ENCODE peak calls at places on chromosomes 5 and 9, in six cellular contexts. One of them, this sample, is unnamed.

GRCh38 chr5:100828756-100829342 is 74.2 kb downstream of the ST8SIA4 start:
- DNase-seq in trophoblast cell: no peak
- DNase-seq in mesenchymal stem cell: no peak
- DNase-seq in H1: no peak
- DNase-seq in IMR-90: no peak
- DNase-seq in mesendoderm: no peak
- DNase-seq in this sample: no peak

GRCh38 chr5:150734579-150735384 is 24.0 kb downstream of the DCTN4 start:
- DNase-seq in mesendoderm: peak
- DNase-seq in mesenchymal stem cell: no peak
- DNase-seq in trophoblast cell: no peak
- DNase-seq in H1: peak
- DNase-seq in IMR-90: no peak
- DNase-seq in this sample: no peak

GRCh38 chr9:14424983-14425382 is 111.0 kb upstream of the NFIB start:
- DNase-seq in trophoblast cell: peak
- DNase-seq in mesendoderm: peak
- DNase-seq in mesenchymal stem cell: no peak
- DNase-seq in H1: no peak
- DNase-seq in IMR-90: no peak
- DNase-seq in this sample: no peak

GRCh38 chr5:72509401-72509800 is 2.2 kb upstream of the ZNF366 start:
- DNase-seq in IMR-90: no peak
- DNase-seq in H1: no peak
- DNase-seq in mesendoderm: no peak
- DNase-seq in trophoblast cell: no peak
- DNase-seq in mesenchymal stem cell: no peak
- DNase-seq in this sample: no peak

GRCh38 chr5:53479656-53480473 is 564 bp upstream of the FST start:
- DNase-seq in H1: peak
- DNase-seq in trophoblast cell: peak
- DNase-seq in IMR-90: peak
- DNase-seq in mesendoderm: peak
- DNase-seq in mesenchymal stem cell: peak
- DNase-seq in this sample: peak

GRCh38 chr5:170028124-170028523 is 47.8 kb upstream of the INSYN2B start:
- DNase-seq in mesendoderm: no peak
- DNase-seq in trophoblast cell: no peak
- DNase-seq in IMR-90: no peak
- DNase-seq in mesenchymal stem cell: no peak
- DNase-seq in H1: no peak
- DNase-seq in this sample: no peak

GRCh38 chr5:59275537-59276276 is 617.8 kb downstream of the PDE4D start:
- DNase-seq in IMR-90: peak
- DNase-seq in mesendoderm: peak
- DNase-seq in mesenchymal stem cell: peak
- DNase-seq in trophoblast cell: peak
- DNase-seq in H1: no peak
- DNase-seq in this sample: peak

GRCh38 chr5:57456056-57456455 is 26.6 kb downstream of the ACTBL2 start:
- DNase-seq in IMR-90: no peak
- DNase-seq in mesendoderm: no peak
- DNase-seq in trophoblast cell: no peak
- DNase-seq in H1: no peak
- DNase-seq in mesenchymal stem cell: no peak
- DNase-seq in this sample: no peak

GRCh38 chr9:19629506-19629905 is 159.3 kb downstream of the SLC24A2 start:
- DNase-seq in mesendoderm: peak
- DNase-seq in mesenchymal stem cell: no peak
- DNase-seq in trophoblast cell: no peak
- DNase-seq in H1: no peak
- DNase-seq in IMR-90: no peak
- DNase-seq in this sample: no peak

GRCh38 chr5:178331491-178331981 is 98.9 kb upstream of the PHYKPL start:
- DNase-seq in trophoblast cell: no peak
- DNase-seq in mesendoderm: no peak
- DNase-seq in H1: no peak
- DNase-seq in IMR-90: no peak
- DNase-seq in mesenchymal stem cell: no peak
- DNase-seq in this sample: no peak

GRCh38 chr9:136939996-136940525 is 4.5 kb downstream of the FBXW5 start:
- DNase-seq in mesenchymal stem cell: no peak
- DNase-seq in mesendoderm: no peak
- DNase-seq in trophoblast cell: no peak
- DNase-seq in H1: no peak
- DNase-seq in IMR-90: no peak
- DNase-seq in this sample: no peak

GRCh38 chr9:127211983-127212382 is 52.6 kb upstream of the GARNL3 start:
- DNase-seq in trophoblast cell: no peak
- DNase-seq in mesendoderm: no peak
- DNase-seq in mesenchymal stem cell: no peak
- DNase-seq in H1: no peak
- DNase-seq in IMR-90: no peak
- DNase-seq in this sample: no peak

GRCh38 chr5:129856325-129856724 is 47.9 kb upstream of the CHSY3 start:
- DNase-seq in IMR-90: no peak
- DNase-seq in H1: no peak
- DNase-seq in mesenchymal stem cell: no peak
- DNase-seq in mesendoderm: no peak
- DNase-seq in trophoblast cell: no peak
- DNase-seq in this sample: no peak

GRCh38 chr9:5543875-5544702 is 33.8 kb downstream of the PDCD1LG2 start:
- DNase-seq in mesenchymal stem cell: no peak
- DNase-seq in mesendoderm: no peak
- DNase-seq in H1: no peak
- DNase-seq in IMR-90: no peak
- DNase-seq in trophoblast cell: no peak
- DNase-seq in this sample: no peak

GRCh38 chr9:91945277-91946074 is 4.6 kb downstream of the ROR2 start:
- DNase-seq in mesendoderm: peak
- DNase-seq in trophoblast cell: no peak
- DNase-seq in IMR-90: peak
- DNase-seq in mesenchymal stem cell: peak
- DNase-seq in H1: no peak
- DNase-seq in this sample: no peak

GRCh38 chr9:118896356-118897000 is 472.8 kb downstream of the BRINP1 start:
- DNase-seq in mesendoderm: no peak
- DNase-seq in trophoblast cell: no peak
- DNase-seq in mesenchymal stem cell: no peak
- DNase-seq in H1: no peak
- DNase-seq in IMR-90: no peak
- DNase-seq in this sample: no peak

GRCh38 chr5:153660919-153661318 is 170.4 kb downstream of the GRIA1 start:
- DNase-seq in H1: no peak
- DNase-seq in IMR-90: peak
- DNase-seq in mesendoderm: peak
- DNase-seq in mesenchymal stem cell: peak
- DNase-seq in trophoblast cell: no peak
- DNase-seq in this sample: no peak

DNA sequence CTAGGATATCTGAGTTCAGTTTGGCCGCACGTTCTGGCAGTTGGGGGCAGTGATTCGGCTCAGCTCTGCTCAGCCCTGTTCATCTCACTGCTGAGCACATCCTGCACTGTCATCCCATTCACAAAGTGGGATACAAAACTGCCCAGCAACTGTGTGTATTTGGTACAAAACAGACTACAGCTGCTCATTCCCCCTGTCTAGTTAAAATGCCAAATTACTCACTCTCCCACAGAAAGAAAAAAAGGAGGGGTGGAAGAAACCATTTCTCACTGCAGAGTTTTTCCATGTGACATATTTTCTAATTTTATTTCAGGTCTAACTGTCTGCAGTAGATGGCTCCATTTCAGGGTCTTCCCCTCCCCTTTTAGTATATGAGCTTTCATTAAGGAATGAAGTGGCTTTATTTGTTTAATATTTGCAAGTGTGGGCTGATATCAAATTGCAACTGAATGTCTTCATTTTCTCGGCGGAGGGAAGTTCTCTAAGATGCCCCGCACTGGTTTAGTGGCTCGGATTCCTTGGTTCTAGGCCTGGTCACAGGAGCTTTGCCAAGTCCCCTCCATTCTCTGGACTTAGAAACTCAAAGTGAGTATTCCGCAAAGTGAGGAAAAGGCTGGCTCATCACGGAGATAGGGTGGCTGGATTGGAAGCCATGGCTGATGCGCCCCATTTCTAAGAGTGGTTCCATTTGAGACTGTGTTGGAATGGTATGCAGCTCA is 14.7 kb downstream of the COL15A1 start:
- DNase-seq in mesenchymal stem cell: peak
- DNase-seq in IMR-90: peak
- DNase-seq in H1: no peak
- DNase-seq in mesendoderm: no peak
- DNase-seq in trophoblast cell: peak
- DNase-seq in this sample: no peak
- H3K4me3 ChIP-seq in mesenchymal stem cell: peak
- H3K4me3 ChIP-seq in IMR-90: no peak
- H3K4me3 ChIP-seq in H1: no peak
- H3K4me3 ChIP-seq in mesendoderm: no peak
- H3K4me3 ChIP-seq in trophoblast cell: no peak
- H3K4me3 ChIP-seq in this sample: no peak

DNA sequence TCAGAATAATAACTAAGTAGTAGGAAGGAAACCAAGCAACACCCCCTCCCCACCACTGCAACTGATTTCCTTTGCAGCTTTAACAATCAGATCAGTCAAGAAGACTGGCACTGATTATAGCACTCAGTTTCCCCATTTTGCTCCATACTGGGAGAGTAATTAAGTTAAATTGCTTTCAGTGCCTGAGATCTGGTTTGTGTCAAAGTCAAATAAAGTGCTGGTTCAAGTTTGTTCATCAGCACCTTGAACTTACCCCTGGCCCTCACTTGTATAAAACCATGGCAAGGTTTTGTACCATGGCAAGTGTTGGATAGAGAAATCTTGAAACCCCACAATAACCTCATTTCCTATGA is 290.2 kb upstream of the SEMA6A start:
- DNase-seq in trophoblast cell: no peak
- DNase-seq in H1: no peak
- DNase-seq in mesenchymal stem cell: no peak
- DNase-seq in IMR-90: no peak
- DNase-seq in mesendoderm: no peak
- DNase-seq in this sample: no peak
- H2AK5ac ChIP-seq in trophoblast cell: no peak
- H2AK5ac ChIP-seq in H1: no peak
- H2AK5ac ChIP-seq in mesenchymal stem cell: no peak
- H2AK5ac ChIP-seq in IMR-90: no peak
- H2AK5ac ChIP-seq in mesendoderm: no peak
- H2AK5ac ChIP-seq in this sample: no peak

GRCh38 chr9:87862536-87863268 is 20.0 kb upstream of the SPATA31E1 start:
- DNase-seq in H1: no peak
- DNase-seq in mesenchymal stem cell: peak
- DNase-seq in trophoblast cell: peak
- DNase-seq in mesendoderm: peak
- DNase-seq in IMR-90: peak
- DNase-seq in this sample: no peak
- H3K4ac ChIP-seq in H1: no peak
- H3K4ac ChIP-seq in mesenchymal stem cell: no peak
- H3K4ac ChIP-seq in trophoblast cell: no peak
- H3K4ac ChIP-seq in mesendoderm: no peak
- H3K4ac ChIP-seq in IMR-90: peak
- H3K4ac ChIP-seq in this sample: no peak

GRCh38 chr9:77420641-77421040 is 227.5 kb downstream of the GNA14 start:
- DNase-seq in trophoblast cell: no peak
- DNase-seq in IMR-90: no peak
- DNase-seq in H1: no peak
- DNase-seq in mesendoderm: no peak
- DNase-seq in mesenchymal stem cell: no peak
- DNase-seq in this sample: no peak
- H3K4me3 ChIP-seq in trophoblast cell: no peak
- H3K4me3 ChIP-seq in IMR-90: no peak
- H3K4me3 ChIP-seq in H1: no peak
- H3K4me3 ChIP-seq in mesendoderm: no peak
- H3K4me3 ChIP-seq in mesenchymal stem cell: no peak
- H3K4me3 ChIP-seq in this sample: no peak

DNA sequence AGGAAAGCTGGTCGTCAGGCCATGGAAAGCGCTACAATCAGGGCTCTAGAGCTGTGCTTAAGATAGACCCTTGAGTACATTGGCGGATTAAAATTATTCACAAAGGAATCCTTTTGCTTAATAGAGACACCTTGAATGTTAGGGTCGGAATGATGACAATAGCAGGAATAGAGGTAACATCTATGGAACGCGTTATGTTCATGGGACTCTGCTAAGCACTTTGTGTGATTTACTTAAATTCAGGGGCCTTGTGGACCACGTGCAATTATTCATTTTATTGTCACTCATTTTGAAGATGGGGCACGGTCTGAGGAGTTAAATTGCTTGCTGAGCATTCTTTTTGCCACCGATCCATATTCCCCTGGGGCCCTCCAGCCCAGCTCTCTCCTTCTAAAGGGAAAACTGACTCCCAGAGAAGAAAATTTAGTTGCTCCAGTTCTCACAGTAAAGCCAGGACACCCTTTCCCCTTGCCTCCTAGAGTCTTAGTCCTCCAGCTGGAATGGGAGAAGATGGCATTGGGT is 880 bp upstream of the PANK3 start:
- DNase-seq in trophoblast cell: no peak
- DNase-seq in mesendoderm: no peak
- DNase-seq in H1: no peak
- DNase-seq in mesenchymal stem cell: no peak
- DNase-seq in IMR-90: no peak
- DNase-seq in this sample: no peak
- H2AK5ac ChIP-seq in trophoblast cell: peak
- H2AK5ac ChIP-seq in mesendoderm: peak
- H2AK5ac ChIP-seq in H1: no peak
- H2AK5ac ChIP-seq in mesenchymal stem cell: peak
- H2AK5ac ChIP-seq in IMR-90: no peak
- H2AK5ac ChIP-seq in this sample: no peak